ENCODE peak calls at places on chromosomes 2 and 18, in seven cellular contexts. G, D, Y, N, U, K and S are unnamed samples.

GRCh38 chr2:71492112-71492511 is 38.8 kb downstream of the DYSF start:
- DNase-seq in G (no peak), D (no peak), Y (peak), N (no peak), U (no peak), K (no peak), S (no peak)

GRCh38 chr2:150482667-150483260 is 4.7 kb downstream of the RND3 start:
- DNase-seq in G (no peak), D (no peak), Y (no peak), N (no peak), U (no peak), K (no peak), S (no peak)

GRCh38 chr18:12747530-12748315 is 44.9 kb downstream of the PSMG2 start:
- DNase-seq in G (no peak), D (no peak), Y (no peak), N (no peak), U (no peak), K (no peak), S (no peak)

GRCh38 chr18:12254137-12254819 is at the start of gene CIDEA:
- DNase-seq in G (no peak), D (no peak), Y (peak), N (no peak), U (no peak), K (no peak), S (no peak)

GRCh38 chr2:46749042-46749461 is 166.6 kb downstream of the MCFD2 start:
- DNase-seq in G (peak), D (no peak), Y (peak), N (no peak), U (no peak), K (no peak), S (no peak)

GRCh38 chr2:150107816-150108215 is 379.7 kb downstream of the RND3 start:
- DNase-seq in G (no peak), D (no peak), Y (peak), N (no peak), U (no peak), K (no peak), S (no peak)

GRCh38 chr18:52826994-52827393 is 487.0 kb downstream of the DCC start:
- DNase-seq in G (no peak), D (no peak), Y (no peak), N (no peak), U (no peak), K (no peak), S (no peak)

GRCh38 chr2:2788076-2788475 is 457.0 kb upstream of the MYT1L start:
- DNase-seq in G (no peak), D (no peak), Y (no peak), N (no peak), U (no peak), K (no peak), S (no peak)

GRCh38 chr2:232897971-232898408 is 27.9 kb downstream of the SNORC start:
- DNase-seq in G (no peak), D (no peak), Y (no peak), N (no peak), U (no peak), K (no peak), S (no peak)